ENCODE peak calls at places on chromosomes 4 and X, in five cellular contexts. R, S, C, E and G are unnamed samples.
A peak's percentile ranks its signal among the peaks of the same experiment; 100 is the strongest.

GRCh38 chr4:69147334-69147733 is 51.1 kb downstream of the UGT2B7 start:
- DNase-seq in R (no peak), S (no peak), C (no peak), E (no peak), G (no peak)

GRCh38 chrX:10158279-10158939 is 1.6 kb downstream of the CLCN4 start:
- DNase-seq in R (peak; percentile 5), S (no peak), C (peak; percentile 5), E (peak; percentile 29), G (peak; percentile 67)

GRCh38 chr4:184100297-184100885 is 117.3 kb downstream of the ENPP6 start:
- DNase-seq in R (peak; percentile 55), S (no peak), C (peak; percentile 49), E (peak; percentile 52), G (peak; percentile 68)

GRCh38 chr4:148026022-148026421 is 294.1 kb downstream of the ARHGAP10 start:
- DNase-seq in R (no peak), S (no peak), C (peak; percentile 85), E (no peak), G (no peak)

GRCh38 chrX:97310373-97310772 is 426.7 kb downstream of the RPA4 start:
- DNase-seq in R (peak; percentile 40), S (peak; percentile 29), C (no peak), E (peak; percentile 94), G (peak; percentile 72)

GRCh38 chrX:13776387-13776786 is 40.5 kb downstream of the GPM6B start:
- DNase-seq in R (no peak), S (no peak), C (no peak), E (no peak), G (no peak)

GRCh38 chr4:185734930-185735329 is 77.1 kb downstream of the SORBS2 start:
- DNase-seq in R (no peak), S (no peak), C (no peak), E (no peak), G (no peak)

GRCh38 chrX:149453030-149453429 is 52.1 kb downstream of the IDS start:
- DNase-seq in R (no peak), S (no peak), C (peak; percentile 62), E (peak; percentile 59), G (no peak)

GRCh38 chr4:137253949-137254348 is 278.3 kb downstream of the PCDH18 start:
- DNase-seq in R (no peak), S (no peak), C (peak; percentile 74), E (no peak), G (no peak)

GRCh38 chrX:64204252-64204651 is 1.3 kb downstream of the AMER1 start:
- DNase-seq in R (no peak), S (no peak), C (peak; percentile 2), E (no peak), G (peak; percentile 27)

GRCh38 chrX:17669458-17669857 is 67.8 kb upstream of the SCML1 start:
- DNase-seq in R (no peak), S (no peak), C (no peak), E (no peak), G (no peak)

GRCh38 chr4:2836391-2836859 is 7.2 kb upstream of the ADD1 start:
- DNase-seq in R (no peak), S (no peak), C (no peak), E (no peak), G (no peak)

GRCh38 chr4:4719446-4719845 is 140.0 kb upstream of the MSX1 start:
- DNase-seq in R (no peak), S (no peak), C (no peak), E (no peak), G (no peak)

GRCh38 chr4:151095142-151095541 is 4.3 kb upstream of the RPS3A start:
- DNase-seq in R (no peak), S (no peak), C (no peak), E (no peak), G (no peak)

GRCh38 chr4:140092094-140092820 is 61.7 kb downstream of the MAML3 start:
- DNase-seq in R (peak; percentile 83), S (peak; percentile 31), C (peak; percentile 71), E (peak; percentile 60), G (peak; percentile 81)

GRCh38 chrX:112359906-112360305 is 277.3 kb upstream of the TRPC5 start:
- DNase-seq in R (no peak), S (no peak), C (peak; percentile 5), E (no peak), G (no peak)

GRCh38 chrX:5236096-5236495 is 992.6 kb downstream of the NLGN4X start:
- DNase-seq in R (no peak), S (no peak), C (peak; percentile 50), E (peak; percentile 3), G (peak; percentile 49)

GRCh38 chr4:183504930-183505555 is at the start of gene ING2:
- DNase-seq in R (no peak), S (no peak), C (peak; percentile 88), E (peak; percentile 61), G (no peak)

GRCh38 chr4:38119663-38120374 is 159.6 kb downstream of the PTTG2 start:
- DNase-seq in R (no peak), S (no peak), C (peak; percentile 96), E (no peak), G (no peak)

GRCh38 chr4:55002431-55002830 is 123.0 kb downstream of the KDR start:
- DNase-seq in R (no peak), S (no peak), C (no peak), E (peak; percentile 35), G (no peak)
- H2BK12ac ChIP-seq in R (no peak overlapping the region), S (no peak overlapping the region), C (no peak overlapping the region), E (no peak overlapping the region), G (no peak overlapping the region)

DNA sequence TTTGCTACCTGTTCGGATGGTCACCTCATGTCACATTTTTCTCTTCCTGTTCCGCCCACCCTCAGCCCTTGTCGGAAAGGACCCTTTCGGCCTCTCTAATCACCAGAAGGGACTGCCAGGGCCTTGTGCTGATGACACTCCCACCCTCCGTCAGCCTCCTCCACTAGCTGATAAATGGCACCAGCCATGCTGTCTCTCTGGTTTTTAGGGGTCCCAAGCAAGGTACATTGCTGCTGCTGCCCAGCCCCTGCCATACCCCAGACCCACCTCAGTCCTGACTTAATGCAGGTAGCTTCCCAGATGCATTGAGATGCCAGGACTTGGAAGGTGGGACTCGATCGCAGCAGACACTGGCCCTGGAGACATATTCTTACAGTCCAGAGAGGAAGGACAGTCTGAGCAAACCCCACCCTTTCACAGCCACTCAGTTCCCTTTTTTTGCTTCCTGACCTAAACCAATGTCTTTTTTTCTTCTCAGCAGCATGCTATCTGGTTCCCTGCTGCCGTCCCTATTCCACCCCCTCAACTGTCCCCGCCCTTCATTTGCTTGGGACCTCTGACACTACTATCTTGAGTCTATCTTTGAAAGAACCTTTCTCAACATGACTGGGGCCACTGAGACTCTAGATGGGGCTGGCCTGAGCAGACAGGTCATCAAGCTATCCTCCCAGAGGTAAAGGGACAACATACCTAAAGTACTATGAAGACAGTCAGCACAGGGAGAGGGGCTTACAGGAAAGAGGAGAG is at the start of gene BTK:
- DNase-seq in R (no peak), S (no peak), C (no peak), E (no peak), G (no peak)
- H2BK12ac ChIP-seq in R (no peak within 1 kb of the TSS), S (no peak within 1 kb of the TSS), C (no peak within 1 kb of the TSS), E (no peak within 1 kb of the TSS), G (no peak within 1 kb of the TSS)

GRCh38 chr4:110609044-110609750 is 13.7 kb downstream of the PITX2 start:
- DNase-seq in R (no peak), S (no peak), C (peak; percentile 52), E (no peak), G (no peak)
- H2BK12ac ChIP-seq in R (no peak overlapping the region), S (no peak overlapping the region), C (no peak overlapping the region), E (no peak overlapping the region), G (no peak overlapping the region)

DNA sequence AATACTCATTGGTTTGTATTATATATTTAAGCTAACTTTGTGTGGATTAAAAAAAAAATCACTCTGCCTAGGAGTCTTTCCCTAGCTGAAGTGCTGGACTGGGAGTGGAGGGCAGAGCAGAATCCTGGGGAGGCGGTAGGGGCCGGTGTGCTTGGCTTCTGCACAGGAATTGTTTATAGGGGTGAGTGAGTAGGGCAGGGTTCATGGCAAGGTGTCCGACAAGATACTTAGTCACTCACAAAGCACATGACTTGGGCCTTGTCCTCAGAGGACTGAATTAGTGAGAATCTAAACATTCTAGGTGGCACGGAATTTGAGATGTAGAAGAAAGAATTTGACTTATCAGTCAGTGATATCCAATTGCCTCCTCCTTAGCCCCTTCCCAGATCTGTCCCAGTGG is 32.2 kb downstream of the FNIP2 start:
- DNase-seq in R (no peak), S (no peak), C (no peak), E (peak; percentile 31), G (no peak)
- H2BK12ac ChIP-seq in R (no peak overlapping the region), S (no peak overlapping the region), C (peak overlapping the region; percentile 75), E (peak overlapping the region; percentile 8), G (no peak overlapping the region)